ENCODE peak calls at places on chromosomes 2 and 18, in nine cellular contexts. X, N, W, S, H, R, O, M and Q are unnamed samples.

GRCh38 chr2:124149571-124149970 is 124.5 kb downstream of the CNTNAP5 start:
- DNase-seq in X (no peak), N (no peak), W (no peak), S (no peak), H (no peak), R (no peak), O (no peak), M (no peak), Q (no peak)

GRCh38 chr2:112630268-112630667 is 15.5 kb upstream of the SLC20A1 start:
- DNase-seq in X (no peak), N (no peak), W (no peak), S (no peak), H (no peak), R (no peak), O (peak), M (no peak), Q (no peak)

GRCh38 chr2:36663851-36664715 is 32.4 kb upstream of the VIT start:
- DNase-seq in X (peak), N (no peak), W (no peak), S (no peak), H (no peak), R (peak), O (peak), M (no peak), Q (no peak)

GRCh38 chr2:215841175-215841816 is 172.1 kb downstream of the MREG start:
- DNase-seq in X (no peak), N (no peak), W (no peak), S (no peak), H (no peak), R (peak), O (peak), M (no peak), Q (no peak)

GRCh38 chr18:70535041-70535440 is 246.2 kb downstream of the SOCS6 start:
- DNase-seq in X (no peak), N (no peak), W (no peak), S (no peak), H (no peak), R (no peak), O (no peak), M (no peak), Q (no peak)

GRCh38 chr2:109173311-109174171 is 44.5 kb downstream of the SH3RF3 start:
- DNase-seq in X (no peak), N (peak), W (no peak), S (no peak), H (no peak), R (peak), O (peak), M (peak), Q (no peak)

GRCh38 chr18:59011786-59012185 is 127.9 kb upstream of the SEC11C start:
- DNase-seq in X (no peak), N (no peak), W (no peak), S (no peak), H (no peak), R (no peak), O (no peak), M (peak), Q (no peak)

GRCh38 chr2:15195723-15196270 is 365.3 kb downstream of the NBAS start:
- DNase-seq in X (no peak), N (no peak), W (no peak), S (no peak), H (no peak), R (no peak), O (no peak), M (no peak), Q (peak)

GRCh38 chr2:439077-439476 is 151.2 kb upstream of the ALKAL2 start:
- DNase-seq in X (peak), N (no peak), W (no peak), S (no peak), H (no peak), R (no peak), O (no peak), M (no peak), Q (no peak)

GRCh38 chr2:111705711-111706323 is 178.2 kb downstream of the ANAPC1 start:
- DNase-seq in X (no peak), N (no peak), W (no peak), S (no peak), H (no peak), R (peak), O (peak), M (peak), Q (peak)

GRCh38 chr2:37555457-37555856 is 116.0 kb downstream of the CDC42EP3 start:
- DNase-seq in X (no peak), N (no peak), W (no peak), S (no peak), H (no peak), R (no peak), O (no peak), M (peak), Q (no peak)

GRCh38 chr2:204986641-204987040 is 441.4 kb downstream of the PARD3B start:
- DNase-seq in X (no peak), N (no peak), W (no peak), S (no peak), H (no peak), R (no peak), O (no peak), M (no peak), Q (no peak)

GRCh38 chr18:32771169-32771751 is 1.6 kb downstream of the KLHL14 start:
- DNase-seq in X (peak), N (no peak), W (peak), S (no peak), H (peak), R (no peak), O (no peak), M (peak), Q (no peak)

GRCh38 chr18:78295271-78295670 is 684.3 kb upstream of the SALL3 start:
- DNase-seq in X (no peak), N (no peak), W (no peak), S (no peak), H (no peak), R (no peak), O (no peak), M (no peak), Q (no peak)

GRCh38 chr18:62566199-62566598 is 43.4 kb downstream of the ZCCHC2 start:
- DNase-seq in X (peak), N (no peak), W (peak), S (no peak), H (no peak), R (peak), O (peak), M (no peak), Q (no peak)

GRCh38 chr2:59726226-59726800 is 827.1 kb downstream of the BCL11A start:
- DNase-seq in X (no peak), N (no peak), W (no peak), S (no peak), H (no peak), R (no peak), O (no peak), M (no peak), Q (no peak)

GRCh38 chr2:219405451-219405850 is 12.7 kb upstream of the DES start:
- DNase-seq in X (peak), N (no peak), W (peak), S (no peak), H (no peak), R (no peak), O (no peak), M (no peak), Q (no peak)

GRCh38 chr18:26309283-26309682 is 83.0 kb downstream of the TAF4B start:
- DNase-seq in X (no peak), N (no peak), W (no peak), S (no peak), H (no peak), R (peak), O (no peak), M (no peak), Q (no peak)

GRCh38 chr18:22667616-22668422 is 250.1 kb upstream of the CTAGE1 start:
- DNase-seq in X (no peak), N (peak), W (no peak), S (no peak), H (no peak), R (peak), O (peak), M (no peak), Q (no peak)

GRCh38 chr2:98468621-98469236 is 24.1 kb downstream of the INPP4A start:
- DNase-seq in X (no peak), N (no peak), W (no peak), S (no peak), H (no peak), R (no peak), O (no peak), M (no peak), Q (no peak)

GRCh38 chr2:20516646-20517341 is 69.9 kb downstream of the RHOB start:
- DNase-seq in X (no peak), N (no peak), W (no peak), S (no peak), H (no peak), R (peak), O (peak), M (peak), Q (peak)

GRCh38 chr18:49747876-49748275 is 65.5 kb downstream of the ACAA2 start:
- DNase-seq in X (no peak), N (no peak), W (no peak), S (no peak), H (peak), R (no peak), O (peak), M (no peak), Q (no peak)

GRCh38 chr2:209431701-209432100 is 7.9 kb downstream of the MAP2 start:
- DNase-seq in X (no peak), N (peak), W (no peak), S (no peak), H (no peak), R (peak), O (no peak), M (no peak), Q (no peak)

GRCh38 chr2:45244928-45245327 is 235.7 kb upstream of the SIX2 start:
- DNase-seq in X (no peak), N (no peak), W (no peak), S (no peak), H (no peak), R (peak), O (no peak), M (no peak), Q (no peak)

GRCh38 chr2:20188851-20189250 is 36.1 kb downstream of the SDC1 start:
- DNase-seq in X (peak), N (no peak), W (no peak), S (no peak), H (no peak), R (no peak), O (no peak), M (peak), Q (no peak)

GRCh38 chr2:218721488-218721887 is 10.9 kb downstream of the TTLL4 start:
- DNase-seq in X (no peak), N (no peak), W (no peak), S (no peak), H (no peak), R (no peak), O (no peak), M (no peak), Q (no peak)

GRCh38 chr2:205494856-205495255 is 187.4 kb upstream of the NRP2 start:
- DNase-seq in X (no peak), N (no peak), W (no peak), S (no peak), H (no peak), R (peak), O (no peak), M (no peak), Q (no peak)

GRCh38 chr2:6927186-6927585 is 10.0 kb downstream of the RNF144A start:
- DNase-seq in X (peak), N (no peak), W (no peak), S (no peak), H (no peak), R (no peak), O (no peak), M (peak), Q (no peak)

GRCh38 chr2:14572588-14573089 is 59.9 kb upstream of the LRATD1 start:
- DNase-seq in X (no peak), N (no peak), W (no peak), S (no peak), H (no peak), R (no peak), O (no peak), M (no peak), Q (no peak)

GRCh38 chr2:204325468-204325867 is 219.8 kb upstream of the PARD3B start:
- DNase-seq in X (peak), N (peak), W (peak), S (no peak), H (no peak), R (peak), O (peak), M (peak), Q (peak)

GRCh38 chr2:138507267-138507666 is 5.7 kb downstream of the SPOPL start:
- DNase-seq in X (no peak), N (no peak), W (no peak), S (no peak), H (no peak), R (no peak), O (no peak), M (no peak), Q (no peak)

GRCh38 chr2:121689356-121689755 is 40.1 kb upstream of the CLASP1 start:
- DNase-seq in X (peak), N (no peak), W (peak), S (no peak), H (no peak), R (peak), O (peak), M (peak), Q (no peak)
- TF ChIP-seq CTCF in X (peak), N (peak), W (peak), S (peak), H (no peak), R (peak), O (peak), M (peak), Q (peak)

GRCh38 chr2:193965263-193965662 is 1691.8 kb upstream of the SLC39A10 start:
- DNase-seq in X (peak), N (no peak), W (no peak), S (no peak), H (no peak), R (no peak), O (no peak), M (no peak), Q (no peak)

GRCh38 chr2:193966590-193966989 is 1690.4 kb upstream of the SLC39A10 start:
- DNase-seq in X (no peak), N (peak), W (no peak), S (no peak), H (no peak), R (peak), O (peak), M (no peak), Q (peak)

DNA sequence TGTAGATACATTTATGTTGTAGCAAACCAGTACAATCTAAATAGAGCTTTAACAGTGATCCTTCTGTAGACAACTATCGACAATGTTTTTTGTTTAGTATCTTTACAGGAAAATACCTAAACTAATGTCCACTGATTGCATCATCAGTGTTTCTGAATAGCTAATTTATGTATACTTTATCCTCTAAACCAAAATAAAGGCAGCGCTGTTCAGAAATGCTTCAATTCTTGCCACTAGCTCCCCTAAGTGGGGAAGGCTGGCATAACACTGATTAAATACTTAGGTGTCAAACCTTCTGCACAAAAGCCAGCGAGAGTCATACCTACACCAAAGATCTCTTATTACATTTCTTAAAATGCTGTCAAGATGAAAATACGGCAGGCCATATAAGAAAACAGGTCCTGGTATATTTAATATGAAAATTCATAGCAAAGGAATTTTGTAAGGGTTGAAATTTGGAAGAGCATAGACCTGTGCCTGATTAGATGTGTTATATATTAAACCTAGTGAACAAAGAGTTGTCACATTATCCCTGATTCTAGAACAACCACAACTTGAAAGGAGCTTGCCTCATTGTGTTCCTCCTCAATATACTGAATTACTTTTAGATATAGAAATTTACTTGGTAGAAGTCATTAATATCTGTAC is 1693.4 kb upstream of the SLC39A10 start:
- DNase-seq in X (peak), N (no peak), W (peak), S (no peak), H (no peak), R (peak), O (peak), M (no peak), Q (no peak)
- TF ChIP-seq CTCF in X (peak), N (peak), W (peak), S (no peak), H (no peak), R (peak), O (peak), M (no peak), Q (peak)

GRCh38 chr2:83196225-83196624 is 1262.9 kb downstream of the SUCLG1 start:
- DNase-seq in X (no peak), N (peak), W (no peak), S (no peak), H (no peak), R (peak), O (peak), M (no peak), Q (no peak)
- TF ChIP-seq CTCF in X (peak), N (peak), W (peak), S (peak), H (peak), R (peak), O (peak), M (peak), Q (peak)

GRCh38 chr2:233061007-233061590 is 957 bp downstream of the INPP5D start:
- DNase-seq in X (no peak), N (no peak), W (no peak), S (no peak), H (no peak), R (no peak), O (peak), M (no peak), Q (no peak)

GRCh38 chr2:233060500-233061006 is 411 bp downstream of the INPP5D start:
- DNase-seq in X (no peak), N (no peak), W (no peak), S (no peak), H (no peak), R (no peak), O (no peak), M (no peak), Q (no peak)

GRCh38 chr2:233062946-233063268 is 2.8 kb downstream of the INPP5D start:
- DNase-seq in X (no peak), N (no peak), W (no peak), S (no peak), H (no peak), R (no peak), O (no peak), M (no peak), Q (no peak)

GRCh38 chr2:233062447-233062842 is 2.3 kb downstream of the INPP5D start:
- DNase-seq in X (no peak), N (no peak), W (no peak), S (no peak), H (no peak), R (no peak), O (no peak), M (no peak), Q (no peak)

GRCh38 chr2:233061591-233062446 is 1.7 kb downstream of the INPP5D start:
- DNase-seq in X (peak), N (no peak), W (no peak), S (no peak), H (no peak), R (peak), O (peak), M (peak), Q (no peak)
- TF ChIP-seq CTCF in X (peak), N (no peak), W (no peak), S (no peak), H (peak), R (peak), O (peak), M (no peak), Q (peak)

DNA sequence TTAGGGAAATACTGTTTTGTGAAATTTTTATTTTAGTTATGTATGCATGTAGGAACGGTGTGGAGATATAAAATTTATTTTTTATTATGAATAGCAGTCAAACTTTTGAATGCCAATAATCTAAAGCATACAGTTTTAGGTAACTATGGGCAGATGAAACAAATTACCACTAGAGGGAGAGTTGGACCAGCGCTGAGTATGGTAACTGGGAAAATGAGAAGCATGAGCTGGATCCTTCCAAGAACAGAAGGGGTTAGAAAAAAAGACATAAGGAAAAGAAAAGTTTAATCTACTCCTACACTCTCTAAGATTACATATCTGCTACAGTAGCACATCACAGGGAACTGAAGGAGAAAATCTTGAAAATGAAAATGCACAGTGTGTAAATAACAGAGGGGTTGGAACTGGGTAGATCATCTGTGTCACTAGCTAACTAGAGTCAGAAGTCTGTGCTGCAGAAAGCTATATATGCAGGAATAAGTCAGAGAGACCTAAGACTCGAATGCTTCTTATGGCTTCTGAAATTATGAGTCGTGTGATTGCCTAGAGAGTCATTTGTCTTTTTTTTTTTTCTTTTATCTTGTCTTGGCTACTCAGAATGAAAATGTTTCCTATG is 15.6 kb downstream of the REG3G start:
- DNase-seq in X (peak), N (no peak), W (no peak), S (no peak), H (no peak), R (no peak), O (no peak), M (no peak), Q (peak)
- TF ChIP-seq CTCF in X (peak), N (no peak), W (peak), S (no peak), H (peak), R (no peak), O (no peak), M (no peak), Q (peak)

DNA sequence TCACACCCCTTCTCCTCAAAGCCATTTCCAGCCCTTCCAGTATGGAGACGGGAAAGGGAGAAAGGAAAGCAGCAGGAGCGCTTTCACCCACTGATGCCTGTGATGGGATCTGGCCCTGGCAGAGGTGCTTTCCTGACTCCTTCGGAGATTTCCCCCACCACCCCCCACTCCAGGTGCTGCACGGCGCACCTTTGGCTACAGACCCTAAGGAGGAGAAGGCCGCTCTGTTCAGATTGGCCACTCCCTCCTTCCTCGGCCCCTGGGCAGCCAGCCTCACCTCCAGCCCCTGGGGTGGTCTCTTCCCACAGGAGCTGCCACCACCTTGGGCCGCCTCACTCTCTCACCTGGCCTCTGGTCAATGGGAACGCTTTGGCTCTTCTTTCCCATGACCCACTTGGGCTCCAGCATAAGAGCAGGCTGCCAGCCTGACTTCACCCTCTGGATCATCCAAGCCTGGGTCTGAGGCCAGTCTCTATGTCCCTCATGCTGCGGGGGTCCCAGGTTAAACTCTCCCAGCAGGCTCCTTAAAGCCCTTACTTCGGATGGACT is 18.4 kb upstream of the MAL start:
- DNase-seq in X (no peak), N (no peak), W (peak), S (no peak), H (peak), R (no peak), O (no peak), M (no peak), Q (no peak)
- TF ChIP-seq CTCF in X (no peak), N (no peak), W (no peak), S (no peak), H (no peak), R (no peak), O (no peak), M (no peak), Q (no peak)

GRCh38 chr2:143977356-143977755 is 542.6 kb downstream of the ZEB2 start:
- DNase-seq in X (no peak), N (no peak), W (no peak), S (no peak), H (no peak), R (no peak), O (no peak), M (no peak), Q (no peak)

GRCh38 chr2:143974262-143974661 is 545.7 kb downstream of the ZEB2 start:
- DNase-seq in X (no peak), N (no peak), W (no peak), S (no peak), H (no peak), R (peak), O (no peak), M (no peak), Q (no peak)

GRCh38 chr2:143975216-143975615 is 544.7 kb downstream of the ZEB2 start:
- DNase-seq in X (no peak), N (no peak), W (no peak), S (no peak), H (no peak), R (no peak), O (no peak), M (no peak), Q (no peak)
- TF ChIP-seq CTCF in X (no peak), N (no peak), W (no peak), S (no peak), H (no peak), R (no peak), O (no peak), M (no peak), Q (no peak)